ENCODE peak calls at places on chromosomes 4 and X, in six cellular contexts. A, Q, D, T, Z and M are unnamed samples. For H3K27me3, the result is how much of the 10 kb centered on the place peaks cover.

GRCh38 chr4:41963105-41963504 is 18.5 kb upstream of the DCAF4L1 start:
- DNase-seq in T (peak), D (peak), Z (peak), A (no peak), Q (peak), M (no peak)

GRCh38 chr4:130632731-130633604 is 1537.0 kb downstream of the C4orf33 start:
- DNase-seq in A (no peak), Q (no peak), T (no peak), Z (no peak), D (no peak), M (no peak)

GRCh38 chr4:170675568-170676262 is 586.0 kb upstream of the AADAT start:
- DNase-seq in T (peak), Z (no peak), A (no peak), Q (no peak), D (no peak), M (no peak)

GRCh38 chr4:4761128-4761991 is 98.1 kb upstream of the MSX1 start:
- DNase-seq in A (no peak), Q (no peak), Z (peak), D (peak), T (peak), M (no peak)

GRCh38 chr4:1683371-1683902 is 676 bp downstream of the FAM53A start:
- DNase-seq in D (peak), A (no peak), Z (peak), T (peak), Q (peak), M (no peak)

GRCh38 chr4:48093949-48094550 is 40.0 kb downstream of the TXK start:
- DNase-seq in T (peak), D (peak), Z (peak), Q (no peak), A (no peak), M (no peak)

GRCh38 chr4:180284267-180284666 is 1958.9 kb upstream of the TENM3 start:
- DNase-seq in T (no peak), Z (no peak), Q (no peak), A (no peak), D (no peak), M (no peak)

GRCh38 chr4:40576651-40577480 is 52.8 kb downstream of the RBM47 start:
- DNase-seq in T (peak), Q (no peak), A (peak), D (peak), Z (no peak), M (no peak)

GRCh38 chrX:107748490-107748889 is 27.1 kb downstream of the TSC22D3 start:
- DNase-seq in Q (no peak), Z (no peak), T (no peak), D (no peak), A (no peak), M (no peak)

GRCh38 chrX:118420462-118420861 is 74.6 kb downstream of the WDR44 start:
- DNase-seq in Q (peak), T (peak), D (peak), A (no peak), Z (peak), M (no peak)

GRCh38 chr4:73311428-73311827 is 52.8 kb upstream of the ANKRD17 start:
- DNase-seq in D (peak), T (peak), A (no peak), Z (peak), Q (peak), M (no peak)

GRCh38 chr4:1479454-1479853 is 73.2 kb upstream of the NKX1-1 start:
- DNase-seq in Q (no peak), D (no peak), A (no peak), T (no peak), Z (no peak), M (no peak)

GRCh38 chrX:10514891-10515290 is 105.5 kb downstream of the MID1 start:
- DNase-seq in Z (no peak), A (no peak), T (no peak), D (peak), Q (no peak), M (no peak)

GRCh38 chr4:25433966-25434667 is 57.1 kb downstream of the ANAPC4 start:
- DNase-seq in T (no peak), Q (no peak), D (no peak), Z (no peak), A (no peak), M (no peak)

GRCh38 chr4:6813725-6814124 is 31.2 kb downstream of the KIAA0232 start:
- DNase-seq in Q (no peak), A (no peak), Z (no peak), D (no peak), T (no peak), M (no peak)

GRCh38 chrX:132092439-132093065 is 35.3 kb downstream of the FRMD7 start:
- DNase-seq in A (peak), Q (peak), D (peak), T (peak), Z (peak), M (peak)

GRCh38 chr4:179415842-179416223 is 1973.6 kb upstream of the AGA start:
- DNase-seq in Z (no peak), T (peak), D (no peak), A (no peak), Q (no peak), M (no peak)

GRCh38 chr4:181646864-181647263 is 596.3 kb upstream of the TENM3 start:
- DNase-seq in T (no peak), A (no peak), D (peak), Q (no peak), Z (no peak), M (no peak)

GRCh38 chr4:30792616-30793015 is 72.4 kb downstream of the PCDH7 start:
- DNase-seq in T (no peak), D (no peak), Q (no peak), A (no peak), Z (no peak), M (no peak)

GRCh38 chrX:39619182-39620009 is 478.4 kb downstream of the BCOR start:
- DNase-seq in Q (no peak), Z (no peak), A (no peak), T (no peak), D (peak), M (no peak)

GRCh38 chr4:95360911-95361695 is 187.7 kb downstream of the UNC5C start:
- DNase-seq in D (no peak), A (no peak), Z (no peak), Q (no peak), T (no peak), M (no peak)

GRCh38 chrX:2351999-2352995 is 148.5 kb downstream of the DHRSX start:
- DNase-seq in A (no peak), Q (no peak), D (peak), Z (no peak), T (peak), M (no peak)

GRCh38 chrX:120311632-120312000 is 355 bp upstream of the TMEM255A start:
- DNase-seq in Z (no peak), A (no peak), D (no peak), Q (no peak), T (no peak), M (no peak)

GRCh38 chr4:36088542-36088941 is 155.8 kb downstream of the ARAP2 start:
- DNase-seq in A (no peak), D (no peak), Q (no peak), Z (no peak), T (no peak), M (no peak)

GRCh38 chr4:47484169-47484568 is 906 bp upstream of the ATP10D start:
- DNase-seq in D (no peak), T (no peak), Q (no peak), A (no peak), Z (no peak), M (no peak)

GRCh38 chr4:185395255-185395955 is at the start of gene LRP2BP:
- DNase-seq in D (peak), Q (peak), T (peak), Z (no peak), A (no peak), M (no peak)

GRCh38 chr4:2127609-2128300 is 68.6 kb downstream of the NAT8L start:
- DNase-seq in Z (no peak), Q (no peak), D (peak), T (no peak), A (no peak), M (no peak)

GRCh38 chrX:42751573-42751972 is 26.4 kb downstream of the PPP1R2C start:
- DNase-seq in Q (no peak), T (no peak), D (peak), A (no peak), Z (no peak), M (no peak)
- H3K27me3 ChIP-seq in Q (under half), T (under half), D (under half), A (under half), Z (under half), M (under half)

GRCh38 chr4:139764192-139764591 is 98.6 kb downstream of the MGST2 start:
- DNase-seq in T (no peak), Q (no peak), Z (no peak), A (no peak), D (no peak), M (no peak)

GRCh38 chr4:139762715-139763114 is 97.1 kb downstream of the MGST2 start:
- DNase-seq in A (no peak), Z (no peak), Q (no peak), T (no peak), D (peak), M (no peak)

GRCh38 chr4:139764686-139765085 is 99.1 kb downstream of the MGST2 start:
- DNase-seq in Q (no peak), T (no peak), D (no peak), Z (no peak), A (no peak), M (no peak)

GRCh38 chr4:139763205-139763604 is 97.6 kb downstream of the MGST2 start:
- DNase-seq in Z (no peak), D (no peak), A (no peak), T (peak), Q (no peak), M (no peak)

GRCh38 chr4:139763668-139764067 is 98.0 kb downstream of the MGST2 start:
- DNase-seq in Q (no peak), A (no peak), D (no peak), Z (peak), T (peak), M (no peak)
- H3K4me3 ChIP-seq in Q (no peak), A (peak), D (no peak), Z (no peak), T (no peak), M (no peak)

GRCh38 chrX:153851981-153852380 is 21.6 kb upstream of the PDZD4 start:
- DNase-seq in Q (no peak), Z (no peak), D (no peak), T (no peak), A (no peak), M (no peak)
- H3K27me3 ChIP-seq in Q (under half), Z (under half), D (under half), T (half or more), A (under half), M (under half)

GRCh38 chr4:176845636-176846035 is 52.9 kb upstream of the VEGFC start:
- DNase-seq in Z (no peak), D (no peak), A (no peak), T (no peak), Q (no peak), M (no peak)
- H3K4me3 ChIP-seq in Z (no peak), D (no peak), A (no peak), T (no peak), Q (no peak), M (no peak)

GRCh38 chr4:46388860-46389259 is 1.1 kb downstream of the GABRA2 start:
- DNase-seq in T (peak), D (no peak), A (no peak), Z (no peak), Q (no peak), M (no peak)

GRCh38 chr4:46390353-46391058 is 578 bp upstream of the GABRA2 start:
- DNase-seq in Q (no peak), Z (no peak), D (no peak), T (peak), A (no peak), M (no peak)

GRCh38 chr4:46389301-46389761 is 597 bp downstream of the GABRA2 start:
- DNase-seq in D (peak), A (no peak), Z (peak), Q (no peak), T (peak), M (no peak)

GRCh38 chr4:46386570-46386969 is 3.4 kb downstream of the GABRA2 start:
- DNase-seq in A (no peak), T (peak), Z (peak), Q (no peak), D (no peak), M (no peak)

DNA sequence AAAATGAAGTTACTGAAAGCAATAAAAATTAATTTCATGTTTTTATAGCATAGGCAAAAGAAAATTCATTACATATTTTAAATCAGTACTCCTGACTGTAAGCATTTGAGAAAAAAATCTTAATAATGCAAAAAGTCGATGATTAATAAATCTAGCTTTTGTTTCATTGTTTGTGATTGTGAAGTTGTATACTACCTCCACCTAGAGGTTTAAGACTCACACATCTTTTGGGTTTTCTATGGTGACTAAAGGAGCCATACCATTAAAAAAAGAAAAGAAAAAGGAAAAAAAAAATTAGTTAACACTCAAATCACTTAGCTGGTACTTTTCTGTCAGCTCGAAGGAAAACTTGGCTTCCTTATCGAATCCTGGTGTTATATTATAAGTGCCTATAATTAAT is 2.0 kb downstream of the GABRA2 start:
- DNase-seq in T (peak), D (no peak), Q (no peak), A (no peak), Z (no peak), M (no peak)
- H3K27me3 ChIP-seq in T (under half), D (half or more), Q (under half), A (under half), Z (half or more), M (under half)

DNA sequence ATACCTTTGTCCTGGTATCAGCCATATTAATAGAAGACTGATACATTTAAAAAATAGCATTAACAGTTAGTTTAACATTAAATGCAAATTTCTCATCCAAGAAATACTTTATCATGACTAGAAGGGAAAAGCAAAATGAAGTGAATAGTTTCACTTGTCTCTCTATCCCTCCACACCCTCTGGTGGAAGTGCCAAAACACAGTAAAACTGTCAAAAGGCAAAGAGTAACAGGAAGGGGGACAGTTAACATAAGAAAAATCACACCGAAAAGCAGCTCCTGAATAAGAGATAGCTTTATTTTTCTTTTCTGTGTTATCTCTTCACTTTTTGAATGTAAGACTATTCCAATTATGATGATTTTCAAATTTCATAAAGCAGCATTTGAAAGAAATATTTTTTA is 187.2 kb downstream of the FBXW7 start:
- DNase-seq in Q (peak), D (no peak), T (peak), Z (peak), A (no peak), M (no peak)
- H3K4me3 ChIP-seq in Q (no peak), D (no peak), T (no peak), Z (no peak), A (no peak), M (no peak)

GRCh38 chr4:8912089-8912455 is 40.4 kb upstream of the HMX1 start:
- DNase-seq in A (no peak), Q (no peak), D (no peak), T (no peak), Z (no peak), M (no peak)
- H3K27me3 ChIP-seq in A (under half), Q (under half), D (half or more), T (half or more), Z (under half), M (under half)

GRCh38 chrX:40727599-40728252 is 7.6 kb downstream of the MED14 start:
- DNase-seq in D (peak), T (no peak), Z (no peak), Q (no peak), A (no peak), M (no peak)

GRCh38 chrX:40727093-40727492 is 8.2 kb downstream of the MED14 start:
- DNase-seq in Q (no peak), D (no peak), T (no peak), A (no peak), Z (no peak), M (no peak)

GRCh38 chrX:40734956-40735317 is 405 bp downstream of the MED14 start:
- DNase-seq in Q (peak), D (no peak), T (peak), A (no peak), Z (peak), M (no peak)

GRCh38 chrX:40733691-40734090 is 1.7 kb downstream of the MED14 start:
- DNase-seq in Z (no peak), D (peak), A (no peak), T (peak), Q (no peak), M (no peak)

DNA sequence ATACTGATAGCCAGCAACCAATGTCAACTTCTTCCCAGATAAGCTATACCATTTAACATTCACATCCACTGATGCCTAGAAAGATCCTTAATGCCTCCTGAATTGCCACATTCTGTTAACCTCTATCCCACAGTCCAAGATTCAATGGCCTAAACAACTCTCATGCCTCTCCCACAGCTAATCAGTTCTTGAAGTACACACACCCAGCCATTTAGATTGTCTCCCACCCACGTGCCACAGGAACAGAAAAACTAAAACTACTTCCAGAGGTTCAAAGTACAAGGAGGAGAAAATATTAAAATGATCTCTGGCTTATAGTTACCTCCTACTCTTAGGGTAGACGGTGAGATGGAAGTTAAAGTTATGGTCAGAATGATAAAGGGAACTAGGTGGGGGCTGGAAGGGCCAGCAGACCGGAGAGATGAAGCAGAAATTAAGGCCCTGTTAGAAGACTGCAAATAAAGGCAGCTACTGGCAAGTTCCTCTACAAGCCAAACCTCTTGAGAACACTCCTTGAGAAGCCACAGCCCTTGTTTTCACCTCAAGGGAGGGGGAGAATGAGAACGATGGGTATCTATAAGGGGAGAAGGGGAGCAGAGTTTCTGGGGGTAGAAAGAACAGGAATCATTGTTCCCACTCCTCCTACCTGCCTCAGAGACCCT is 5.3 kb downstream of the MED14 start:
- DNase-seq in Q (peak), T (no peak), D (no peak), A (no peak), Z (no peak), M (no peak)
- H3K4me3 ChIP-seq in Q (no peak), T (no peak), D (no peak), A (no peak), Z (no peak), M (no peak)